ENCODE peak calls at places on chromosomes 6 and 20, in five cellular contexts. B is CD4-positive, alpha-beta T cell; F is GM12864; N is fibroblast of lung; L is GM12865. P is an unnamed sample.

GRCh38 chr6:16168858-16169257 is 40.0 kb downstream of the MYLIP start:
- DNase-seq in B (no peak), F (no peak), N (peak; percentile 24), L (peak; percentile 66), P (no peak)

GRCh38 chr6:43942011-43942442 is 172.0 kb downstream of the VEGFA start:
- DNase-seq in B (no peak), F (no peak), N (no peak), L (no peak), P (no peak)

GRCh38 chr6:39791850-39792500 is at the start of gene DAAM2:
- DNase-seq in B (no peak), F (no peak), N (peak; percentile 63), L (no peak), P (no peak)

GRCh38 chr6:145838305-145838704 is 23.7 kb upstream of the FBXO30 start:
- DNase-seq in B (no peak), F (no peak), N (no peak), L (no peak), P (no peak)

GRCh38 chr20:56788041-56788670 is 159.1 kb downstream of the TFAP2C start:
- DNase-seq in B (no peak), F (no peak), N (peak; percentile 97), L (no peak), P (peak; percentile 94)

GRCh38 chr20:62359491-62360121 is 7.5 kb downstream of the LAMA5 start:
- DNase-seq in B (no peak), F (no peak), N (peak; percentile 58), L (no peak), P (no peak)

GRCh38 chr20:39878809-39879208 is 810.2 kb downstream of the MAFB start:
- DNase-seq in B (no peak), F (no peak), N (peak; percentile 62), L (no peak), P (no peak)

GRCh38 chr6:155185544-155185943 is 78.3 kb upstream of the CLDN20 start:
- DNase-seq in B (no peak), F (no peak), N (peak; percentile 74), L (no peak), P (peak; percentile 41)

GRCh38 chr6:91428953-91429560 is 842.2 kb upstream of the MAP3K7 start:
- DNase-seq in B (no peak), F (no peak), N (no peak), L (no peak), P (no peak)
- TF ChIP-seq CTCF in B (no peak), F (no peak), N (no peak), L (no peak), P (peak; percentile 58)

GRCh38 chr6:160042014-160042773 is 73.3 kb downstream of the IGF2R start:
- DNase-seq in B (no peak), F (no peak), N (peak; percentile 83), L (no peak), P (no peak)

GRCh38 chr6:160041608-160042007 is 72.7 kb downstream of the IGF2R start:
- DNase-seq in B (no peak), F (no peak), N (peak; percentile 90), L (no peak), P (peak; percentile 29)

GRCh38 chr6:160040055-160040454 is 71.2 kb downstream of the IGF2R start:
- DNase-seq in B (no peak), F (no peak), N (no peak), L (no peak), P (no peak)

GRCh38 chr6:160039441-160039840 is 70.6 kb downstream of the IGF2R start:
- DNase-seq in B (no peak), F (no peak), N (no peak), L (no peak), P (no peak)

DNA sequence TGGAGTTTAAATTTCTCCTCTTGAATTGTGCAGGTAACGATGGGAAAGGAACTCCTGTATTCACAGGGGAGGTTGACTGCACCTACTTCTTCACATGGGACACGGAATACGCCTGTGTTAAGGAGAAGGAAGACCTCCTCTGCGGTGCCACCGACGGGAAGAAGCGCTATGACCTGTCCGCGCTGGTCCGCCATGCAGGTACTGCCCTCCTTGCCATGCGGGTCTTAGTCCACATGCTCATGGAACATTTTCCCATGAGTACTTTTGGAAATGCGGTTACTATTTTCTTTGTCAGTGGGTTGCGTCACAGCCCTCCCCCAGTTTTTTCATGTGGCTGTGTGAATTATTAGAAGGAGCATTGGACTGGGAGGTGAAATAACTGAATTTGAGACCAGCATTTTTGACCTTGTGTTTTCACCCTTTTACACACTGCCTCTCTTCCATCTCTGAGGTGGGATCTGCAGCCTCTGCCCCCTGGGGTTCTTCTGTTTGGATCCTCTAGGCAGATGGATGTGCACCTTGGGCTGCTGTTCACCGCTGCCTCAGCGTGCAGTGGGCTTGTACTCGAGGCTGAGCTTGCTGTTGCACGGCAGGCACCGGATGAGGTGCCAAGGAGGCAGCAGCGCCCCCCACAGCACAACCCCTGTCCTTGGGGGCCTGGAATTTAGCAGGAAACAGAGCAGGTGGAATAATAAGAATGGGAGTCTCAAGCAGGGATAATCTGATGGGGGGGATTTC is 71.8 kb downstream of the IGF2R start:
- DNase-seq in B (no peak), F (no peak), N (no peak), L (no peak), P (no peak)
- TF ChIP-seq CTCF in B (no peak), F (no peak), N (no peak), L (no peak), P (no peak)

DNA sequence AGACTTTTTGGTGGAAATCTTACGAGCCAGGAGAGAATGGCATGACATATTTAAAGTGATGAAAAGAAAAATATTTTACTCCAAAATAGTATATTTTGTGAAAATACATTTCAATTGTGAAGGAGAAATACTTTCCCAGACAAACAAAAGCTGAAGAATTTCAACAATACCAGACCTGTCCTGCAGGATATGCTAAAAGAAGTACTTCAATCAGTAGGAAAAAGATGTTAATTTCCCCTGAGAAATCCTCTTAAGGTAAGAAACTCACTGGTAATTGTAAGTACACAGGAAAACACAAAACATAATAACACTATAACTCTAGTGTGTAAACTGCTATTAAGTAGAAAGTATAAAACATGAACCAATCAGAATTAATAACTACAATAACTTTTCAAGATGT is 341.8 kb upstream of the GJE1 start:
- DNase-seq in B (no peak), F (no peak), N (no peak), L (no peak), P (no peak)
- TF ChIP-seq CTCF in B (no peak), F (no peak), N (no peak), L (no peak), P (peak; percentile 20)

GRCh38 chr20:35476288-35476687 is 20.9 kb downstream of the CEP250 start:
- DNase-seq in B (no peak), F (no peak), N (no peak), L (no peak), P (no peak)

GRCh38 chr20:35479798-35480197 is 24.4 kb downstream of the CEP250 start:
- DNase-seq in B (no peak), F (no peak), N (no peak), L (no peak), P (no peak)

GRCh38 chr20:35474504-35474903 is 19.1 kb downstream of the CEP250 start:
- DNase-seq in B (no peak), F (no peak), N (no peak), L (no peak), P (no peak)

GRCh38 chr20:35473684-35474083 is 18.3 kb downstream of the CEP250 start:
- DNase-seq in B (no peak), F (no peak), N (no peak), L (no peak), P (no peak)

DNA sequence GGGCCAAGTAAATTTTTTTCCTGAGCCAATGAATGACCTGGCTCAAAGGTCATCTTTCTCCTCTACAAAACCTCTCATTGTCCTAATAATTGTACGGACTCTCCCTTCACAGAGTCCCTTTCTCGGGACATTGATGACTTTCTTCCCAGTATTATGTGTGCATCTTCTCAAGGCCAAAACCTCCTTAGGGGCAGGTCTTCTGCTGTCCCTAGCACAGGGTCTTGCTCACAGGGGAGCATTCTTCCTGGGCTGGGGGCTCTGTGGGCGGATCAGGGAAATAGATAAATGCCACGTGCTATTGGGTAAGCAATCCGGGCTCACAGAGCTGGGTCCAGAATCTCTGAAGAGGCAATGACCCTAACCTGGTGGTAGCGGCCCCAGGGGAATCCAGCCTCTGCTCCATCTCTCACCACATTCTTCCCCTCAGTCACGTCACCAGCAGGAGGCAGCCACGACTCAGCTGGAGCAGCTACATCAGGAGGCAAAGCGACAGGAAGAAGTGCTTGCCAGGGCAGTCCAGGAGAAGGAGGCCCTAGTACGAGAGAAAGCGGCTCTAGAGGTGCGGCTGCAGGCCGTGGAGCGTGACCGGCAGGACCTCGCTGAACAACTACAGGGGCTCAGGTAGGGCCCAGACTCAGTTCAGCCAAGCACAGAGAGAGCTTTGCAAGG is 23.5 kb downstream of the CEP250 start:
- DNase-seq in B (no peak), F (no peak), N (no peak), L (peak; percentile 23), P (no peak)
- TF ChIP-seq CTCF in B (no peak), F (peak; percentile 49), N (peak; percentile 4), L (no peak), P (no peak)

DNA sequence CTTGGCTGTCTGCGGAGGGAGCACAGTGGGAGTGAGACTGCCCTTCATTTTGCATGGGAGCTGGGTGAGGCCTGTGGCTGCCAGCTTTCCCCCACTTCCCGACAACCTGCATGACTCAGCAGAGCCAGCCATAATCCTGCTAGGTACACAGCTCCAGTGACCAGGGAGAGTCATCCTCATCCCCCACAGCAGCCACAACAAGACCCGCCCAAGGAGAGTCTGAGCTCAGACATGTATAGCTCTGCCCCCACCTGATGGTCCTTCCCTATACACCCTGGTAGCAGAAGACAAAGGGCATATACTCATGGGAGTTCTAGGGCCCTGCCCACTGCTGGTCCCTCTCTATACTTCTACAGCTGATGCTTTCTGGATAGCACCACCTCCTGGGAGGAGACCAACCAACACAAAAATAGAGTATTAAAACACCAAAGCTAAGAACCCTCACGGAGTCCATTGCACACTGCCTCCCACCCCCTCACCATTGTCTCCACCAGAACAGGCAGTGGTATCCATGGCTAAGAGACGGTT is 29.3 kb upstream of the TPD52L1 start:
- DNase-seq in B (no peak), F (no peak), N (peak; percentile 59), L (no peak), P (peak; percentile 9)
- TF ChIP-seq CTCF in B (no peak), F (no peak), N (no peak), L (no peak), P (no peak)

GRCh38 chr6:33001685-33002084 is 7.7 kb downstream of the HLA-DOA start:
- DNase-seq in B (no peak), F (no peak), N (no peak), L (no peak), P (no peak)

GRCh38 chr6:33004940-33005339 is 4.5 kb downstream of the HLA-DOA start:
- DNase-seq in B (no peak), F (no peak), N (no peak), L (no peak), P (no peak)

GRCh38 chr6:32995448-32995847 is 13.9 kb downstream of the HLA-DOA start:
- DNase-seq in B (no peak), F (no peak), N (no peak), L (no peak), P (no peak)

DNA sequence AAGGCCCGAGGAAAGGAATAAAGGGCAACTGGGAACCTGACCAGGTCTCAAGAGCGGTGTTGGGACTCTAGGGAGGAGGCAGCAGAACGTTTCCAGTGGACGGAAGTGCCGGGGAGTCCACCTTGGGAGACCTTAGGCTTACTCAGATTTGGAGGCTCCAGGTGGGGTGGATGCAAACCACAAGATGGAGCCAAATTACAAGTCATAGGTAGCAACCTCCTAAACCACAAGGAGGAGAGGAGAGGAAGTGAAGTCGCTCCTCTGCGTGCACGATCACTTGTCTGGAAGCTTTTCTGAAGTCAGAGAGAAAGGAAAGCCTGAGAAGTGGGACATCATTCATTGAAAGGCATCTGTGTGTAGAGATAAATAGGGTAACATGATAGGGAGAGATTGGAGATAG is 9.3 kb downstream of the HLA-DOA start:
- DNase-seq in B (no peak), F (no peak), N (no peak), L (peak; percentile 66), P (no peak)
- TF ChIP-seq CTCF in B (peak; percentile 45), F (peak; percentile 36), N (no peak), L (peak; percentile 39), P (peak; percentile 15)

P was measured in HFFc6.